ENCODE peak calls at places on chromosomes 4 and X, in ten cellular contexts. One of them, this sample, is unnamed.

GRCh38 chr4:108620933-108621905 is 843 bp downstream of the RPL34 start:
- DNase-seq in activated CD8-positive, alpha-beta T cell treated with anti-CD3 and anti-CD28 coated beads for 36 hours: peak
- DNase-seq in NCI-H1092: no peak
- DNase-seq in GM19239: no peak
- DNase-seq in NCI-H774: no peak
- DNase-seq in left ventricle myocardium inferior: no peak
- DNase-seq in AG09309: no peak
- DNase-seq in T-helper 9 cell: no peak
- DNase-seq in tibial artery: no peak
- DNase-seq in AML-193: no peak
- DNase-seq in this sample: no peak

GRCh38 chrX:8738588-8739189 is 6.8 kb upstream of the ANOS1 start:
- DNase-seq in AML-193: peak
- DNase-seq in AG09309: no peak
- DNase-seq in NCI-H774: no peak
- DNase-seq in T-helper 9 cell: peak
- DNase-seq in GM19239: no peak
- DNase-seq in left ventricle myocardium inferior: no peak
- DNase-seq in NCI-H1092: peak
- DNase-seq in activated CD8-positive, alpha-beta T cell treated with anti-CD3 and anti-CD28 coated beads for 36 hours: peak
- DNase-seq in tibial artery: peak
- DNase-seq in this sample: no peak

GRCh38 chrX:40720386-40720785 is 15.0 kb downstream of the MED14 start:
- DNase-seq in NCI-H1092: no peak
- DNase-seq in tibial artery: no peak
- DNase-seq in activated CD8-positive, alpha-beta T cell treated with anti-CD3 and anti-CD28 coated beads for 36 hours: no peak
- DNase-seq in left ventricle myocardium inferior: no peak
- DNase-seq in T-helper 9 cell: no peak
- DNase-seq in GM19239: no peak
- DNase-seq in AG09309: no peak
- DNase-seq in NCI-H774: no peak
- DNase-seq in AML-193: no peak
- DNase-seq in this sample: no peak

GRCh38 chrX:41518841-41519220 is 71.7 kb downstream of the NYX start:
- DNase-seq in AML-193: no peak
- DNase-seq in activated CD8-positive, alpha-beta T cell treated with anti-CD3 and anti-CD28 coated beads for 36 hours: no peak
- DNase-seq in tibial artery: no peak
- DNase-seq in GM19239: no peak
- DNase-seq in AG09309: no peak
- DNase-seq in T-helper 9 cell: no peak
- DNase-seq in left ventricle myocardium inferior: no peak
- DNase-seq in NCI-H1092: no peak
- DNase-seq in NCI-H774: no peak
- DNase-seq in this sample: no peak

GRCh38 chr4:157005831-157006230 is 34.2 kb upstream of the PDGFC start:
- DNase-seq in AML-193: no peak
- DNase-seq in T-helper 9 cell: no peak
- DNase-seq in NCI-H1092: no peak
- DNase-seq in GM19239: no peak
- DNase-seq in NCI-H774: no peak
- DNase-seq in tibial artery: no peak
- DNase-seq in AG09309: no peak
- DNase-seq in activated CD8-positive, alpha-beta T cell treated with anti-CD3 and anti-CD28 coated beads for 36 hours: no peak
- DNase-seq in left ventricle myocardium inferior: no peak
- DNase-seq in this sample: no peak

GRCh38 chr4:140094701-140095420 is 59.1 kb downstream of the MAML3 start:
- DNase-seq in GM19239: no peak
- DNase-seq in tibial artery: peak
- DNase-seq in T-helper 9 cell: peak
- DNase-seq in NCI-H774: no peak
- DNase-seq in AML-193: peak
- DNase-seq in NCI-H1092: peak
- DNase-seq in left ventricle myocardium inferior: peak
- DNase-seq in activated CD8-positive, alpha-beta T cell treated with anti-CD3 and anti-CD28 coated beads for 36 hours: peak
- DNase-seq in AG09309: no peak
- DNase-seq in this sample: no peak

GRCh38 chr4:174828845-174829701 is at the start of gene GLRA3:
- DNase-seq in tibial artery: no peak
- DNase-seq in AML-193: no peak
- DNase-seq in T-helper 9 cell: no peak
- DNase-seq in activated CD8-positive, alpha-beta T cell treated with anti-CD3 and anti-CD28 coated beads for 36 hours: peak
- DNase-seq in AG09309: no peak
- DNase-seq in GM19239: no peak
- DNase-seq in NCI-H1092: peak
- DNase-seq in NCI-H774: peak
- DNase-seq in left ventricle myocardium inferior: no peak
- DNase-seq in this sample: no peak

GRCh38 chr4:41363384-41363981 is 106.8 kb downstream of the UCHL1 start:
- DNase-seq in NCI-H1092: no peak
- DNase-seq in T-helper 9 cell: no peak
- DNase-seq in left ventricle myocardium inferior: peak
- DNase-seq in AML-193: no peak
- DNase-seq in tibial artery: peak
- DNase-seq in GM19239: no peak
- DNase-seq in AG09309: peak
- DNase-seq in activated CD8-positive, alpha-beta T cell treated with anti-CD3 and anti-CD28 coated beads for 36 hours: no peak
- DNase-seq in NCI-H774: no peak
- DNase-seq in this sample: no peak

GRCh38 chr4:125283702-125284279 is 31.0 kb upstream of the FAT4 start:
- DNase-seq in NCI-H1092: no peak
- DNase-seq in T-helper 9 cell: no peak
- DNase-seq in NCI-H774: no peak
- DNase-seq in activated CD8-positive, alpha-beta T cell treated with anti-CD3 and anti-CD28 coated beads for 36 hours: no peak
- DNase-seq in AG09309: peak
- DNase-seq in GM19239: peak
- DNase-seq in tibial artery: no peak
- DNase-seq in AML-193: peak
- DNase-seq in left ventricle myocardium inferior: no peak
- DNase-seq in this sample: no peak

GRCh38 chrX:74372272-74372671 is 49.0 kb upstream of the SLC16A2 start:
- DNase-seq in tibial artery: no peak
- DNase-seq in T-helper 9 cell: no peak
- DNase-seq in NCI-H1092: no peak
- DNase-seq in left ventricle myocardium inferior: no peak
- DNase-seq in AG09309: no peak
- DNase-seq in activated CD8-positive, alpha-beta T cell treated with anti-CD3 and anti-CD28 coated beads for 36 hours: no peak
- DNase-seq in NCI-H774: no peak
- DNase-seq in AML-193: no peak
- DNase-seq in GM19239: no peak
- DNase-seq in this sample: no peak

GRCh38 chr4:8160233-8160560 is 1.6 kb upstream of the ABLIM2 start:
- DNase-seq in AML-193: no peak
- DNase-seq in GM19239: no peak
- DNase-seq in tibial artery: no peak
- DNase-seq in AG09309: no peak
- DNase-seq in NCI-H774: no peak
- DNase-seq in T-helper 9 cell: no peak
- DNase-seq in activated CD8-positive, alpha-beta T cell treated with anti-CD3 and anti-CD28 coated beads for 36 hours: no peak
- DNase-seq in left ventricle myocardium inferior: no peak
- DNase-seq in NCI-H1092: no peak
- DNase-seq in this sample: no peak

GRCh38 chrX:103347682-103348397 is 8.5 kb upstream of the TCEAL9 start:
- DNase-seq in activated CD8-positive, alpha-beta T cell treated with anti-CD3 and anti-CD28 coated beads for 36 hours: no peak
- DNase-seq in NCI-H774: no peak
- DNase-seq in AG09309: no peak
- DNase-seq in GM19239: no peak
- DNase-seq in left ventricle myocardium inferior: no peak
- DNase-seq in T-helper 9 cell: no peak
- DNase-seq in NCI-H1092: no peak
- DNase-seq in tibial artery: no peak
- DNase-seq in AML-193: no peak
- DNase-seq in this sample: no peak

GRCh38 chr4:98804403-98804802 is 124.5 kb downstream of the EIF4E start:
- DNase-seq in tibial artery: no peak
- DNase-seq in NCI-H1092: no peak
- DNase-seq in T-helper 9 cell: no peak
- DNase-seq in NCI-H774: no peak
- DNase-seq in AG09309: no peak
- DNase-seq in GM19239: no peak
- DNase-seq in AML-193: no peak
- DNase-seq in activated CD8-positive, alpha-beta T cell treated with anti-CD3 and anti-CD28 coated beads for 36 hours: no peak
- DNase-seq in left ventricle myocardium inferior: no peak
- DNase-seq in this sample: no peak

GRCh38 chr4:794911-795725 is 30.8 kb downstream of the CPLX1 start:
- DNase-seq in NCI-H774: no peak
- DNase-seq in AG09309: no peak
- DNase-seq in NCI-H1092: peak
- DNase-seq in activated CD8-positive, alpha-beta T cell treated with anti-CD3 and anti-CD28 coated beads for 36 hours: no peak
- DNase-seq in T-helper 9 cell: no peak
- DNase-seq in AML-193: no peak
- DNase-seq in left ventricle myocardium inferior: no peak
- DNase-seq in tibial artery: no peak
- DNase-seq in GM19239: no peak
- DNase-seq in this sample: no peak